ENCODE peak calls at places on chromosomes 2 and 18, in eight cellular contexts. O, S, T, C, B, W, H and E are unnamed samples.

GRCh38 chr2:239387811-239388210 is 13.0 kb downstream of the HDAC4 start:
- DNase-seq in C (no peak), O (no peak), T (no peak), W (no peak), H (no peak), S (no peak), B (no peak), E (no peak)

GRCh38 chr2:159903404-159904126 is 105.6 kb upstream of the CD302 start:
- DNase-seq in T (no peak), W (no peak), H (no peak), S (no peak), C (no peak), B (peak), O (no peak), E (no peak)

GRCh38 chr2:159712929-159713575 is 746 bp downstream of the MARCHF7 start:
- DNase-seq in C (no peak), B (no peak), T (peak), W (no peak), O (no peak), H (no peak), S (no peak), E (peak)

GRCh38 chr2:206423147-206423546 is 20.2 kb upstream of the ADAM23 start:
- DNase-seq in S (peak), B (peak), T (no peak), H (peak), O (no peak), C (no peak), W (no peak), E (peak)

GRCh38 chr2:99278793-99279291 is 22.2 kb downstream of the LYG1 start:
- DNase-seq in W (no peak), H (no peak), B (no peak), S (no peak), C (no peak), T (peak), O (no peak), E (no peak)

GRCh38 chr2:50620783-50621182 is 411.1 kb downstream of the NRXN1 start:
- DNase-seq in B (no peak), C (no peak), T (no peak), H (no peak), W (no peak), O (no peak), S (no peak), E (peak)

GRCh38 chr18:3889803-3890202 is 439.8 kb downstream of the TGIF1 start:
- DNase-seq in W (no peak), S (no peak), B (no peak), O (no peak), T (peak), C (no peak), H (no peak), E (no peak)

GRCh38 chr18:75200644-75201272 is 8.2 kb downstream of the PTGR3 start:
- DNase-seq in C (no peak), O (no peak), H (no peak), S (no peak), B (no peak), T (no peak), W (no peak), E (no peak)

GRCh38 chr2:100615886-100616285 is 53.1 kb downstream of the PDCL3 start:
- DNase-seq in C (no peak), T (no peak), O (no peak), B (no peak), H (no peak), W (no peak), S (no peak), E (no peak)

GRCh38 chr2:100614455-100615000 is 51.7 kb downstream of the PDCL3 start:
- DNase-seq in T (no peak), B (no peak), S (no peak), W (no peak), C (no peak), H (no peak), O (no peak), E (no peak)

GRCh38 chr2:100616841-100617390 is 54.1 kb downstream of the PDCL3 start:
- DNase-seq in T (no peak), B (no peak), W (no peak), H (no peak), C (no peak), O (no peak), S (no peak), E (no peak)

GRCh38 chr2:100613719-100614118 is 50.9 kb downstream of the PDCL3 start:
- DNase-seq in H (no peak), B (no peak), O (no peak), C (no peak), S (no peak), W (no peak), T (no peak), E (no peak)

GRCh38 chr2:100615471-100615870 is 52.7 kb downstream of the PDCL3 start:
- DNase-seq in H (no peak), O (no peak), S (no peak), C (no peak), W (no peak), T (no peak), B (no peak), E (no peak)
- H2AFZ ChIP-seq in H (no peak), O (no peak), S (no peak), C (no peak), W (no peak), T (no peak), B (no peak), E (no peak)

GRCh38 chr2:186183406-186183805 is 302.7 kb upstream of the ZC3H15 start:
- DNase-seq in B (no peak), H (no peak), W (no peak), T (no peak), O (no peak), C (no peak), S (no peak), E (no peak)
- TF ChIP-seq POLR2AphosphoS5 in B (no peak), H (no peak), W (no peak), T (no peak), O (no peak), C (no peak), S (no peak), E (no peak)

GRCh38 chr18:77133920-77134496 is 1.4 kb upstream of the MBP start:
- DNase-seq in B (no peak), O (no peak), W (no peak), S (no peak), T (peak), C (peak), H (no peak), E (no peak)
- H3K4me2 ChIP-seq in B (no peak), O (peak), W (peak), S (peak), T (peak), C (no peak), H (no peak), E (peak)

GRCh38 chr2:227460833-227461232 is 11.1 kb upstream of the AGFG1 start:
- DNase-seq in T (no peak), B (no peak), O (no peak), C (no peak), S (no peak), W (no peak), H (no peak), E (no peak)
- H2AFZ ChIP-seq in T (no peak), B (no peak), O (no peak), C (no peak), S (no peak), W (no peak), H (no peak), E (no peak)

GRCh38 chr2:153871231-153872221 is at the start of gene GALNT13:
- DNase-seq in T (peak), C (peak), W (peak), B (peak), H (no peak), S (no peak), O (no peak), E (peak)
- TF ChIP-seq POLR2AphosphoS5 in T (no peak), C (no peak), W (no peak), B (no peak), H (no peak), S (no peak), O (no peak), E (peak)